ENCODE peak calls at places on chromosomes 12 and 14, in five cellular contexts. A is cardiac fibroblast, V is sigmoid colon, E is uterus, X is IMR-90. O is an unnamed sample.

GRCh38 chr12:29149691-29150382 is 759 bp downstream of the FAR2 start:
- DNase-seq in A (no peak), X (no peak), V (peak; percentile 68), E (no peak), O (no peak)

GRCh38 chr12:18749381-18749957 is 11.6 kb downstream of the CAPZA3 start:
- DNase-seq in V (no peak), X (no peak), E (no peak), A (no peak), O (no peak)

GRCh38 chr14:22084393-22085281 is 411.0 kb upstream of the OR4E1 start:
- DNase-seq in X (peak; percentile 62), E (no peak), A (peak; percentile 70), V (no peak), O (no peak)

GRCh38 chr12:100427078-100427477 is 46.6 kb upstream of the NR1H4 start:
- DNase-seq in X (peak; percentile 72), E (no peak), V (no peak), A (peak; percentile 10), O (no peak)

GRCh38 chr14:44135972-44136371 is 371.1 kb downstream of the FSCB start:
- DNase-seq in A (no peak), E (no peak), X (no peak), V (no peak), O (no peak)

GRCh38 chr14:72830786-72831583 is 62.9 kb downstream of the DPF3 start:
- DNase-seq in V (peak; percentile 87), X (no peak), E (peak; percentile 15), A (peak; percentile 20), O (no peak)

GRCh38 chr14:91257328-91258020 is 13.0 kb upstream of the GPR68 start:
- DNase-seq in A (no peak), X (no peak), V (no peak), E (no peak), O (no peak)

GRCh38 chr14:89902876-89903275 is 51.7 kb downstream of the EFCAB11 start:
- DNase-seq in V (no peak), A (no peak), E (no peak), X (no peak), O (no peak)

GRCh38 chr14:93629636-93630035 is 158.6 kb downstream of the PRIMA1 start:
- DNase-seq in E (no peak), A (no peak), V (no peak), X (no peak), O (no peak)

GRCh38 chr14:90940318-90940962 is 120.0 kb downstream of the RPS6KA5 start:
- DNase-seq in E (no peak), V (no peak), X (no peak), A (no peak), O (no peak)

GRCh38 chr12:129028824-129029223 is 175.5 kb downstream of the GLT1D1 start:
- DNase-seq in E (no peak), A (no peak), X (no peak), V (no peak), O (no peak)

GRCh38 chr12:75910452-75910722 is 121.2 kb downstream of the PHLDA1 start:
- DNase-seq in E (no peak), X (no peak), A (no peak), V (no peak), O (no peak)

GRCh38 chr14:28515571-28515970 is 251.0 kb upstream of the FOXG1 start:
- DNase-seq in X (peak; percentile 0), V (no peak), A (peak; percentile 67), E (no peak), O (no peak)

GRCh38 chr14:24241829-24242443 is 487 bp downstream of the TINF2 start:
- DNase-seq in E (peak; percentile 92), A (peak; percentile 94), V (peak; percentile 97), X (peak; percentile 89), O (peak; percentile 93)

GRCh38 chr12:119843100-119843499 is 34.0 kb downstream of the CIT start:
- DNase-seq in E (no peak), A (peak; percentile 78), V (no peak), X (peak; percentile 23), O (no peak)

GRCh38 chr12:2683283-2684025 is 111.3 kb upstream of the FKBP4 start:
- DNase-seq in V (no peak), A (no peak), E (peak; percentile 8), X (peak; percentile 30), O (no peak)

GRCh38 chr12:122046145-122046544 is 24.5 kb downstream of the BCL7A start:
- DNase-seq in V (no peak), X (no peak), A (no peak), E (no peak), O (no peak)

GRCh38 chr12:47376937-47377336 is 297.2 kb upstream of the AMIGO2 start:
- DNase-seq in X (peak; percentile 20), V (no peak), A (peak; percentile 67), E (no peak), O (no peak)

GRCh38 chr12:12108441-12109058 is 37.8 kb downstream of the BCL2L14 start:
- DNase-seq in X (no peak), E (no peak), A (no peak), V (no peak), O (no peak)

GRCh38 chr12:95624544-95624943 is 73.3 kb upstream of the USP44 start:
- DNase-seq in X (peak; percentile 31), E (no peak), V (no peak), A (peak; percentile 31), O (no peak)

GRCh38 chr14:79896009-79896408 is 315.3 kb downstream of the DIO2 start:
- DNase-seq in V (no peak), A (peak; percentile 38), X (peak; percentile 33), E (no peak), O (no peak)

GRCh38 chr14:31877333-31877798 is 199.7 kb upstream of the ARHGAP5 start:
- DNase-seq in X (peak; percentile 38), E (no peak), A (peak; percentile 51), V (no peak), O (no peak)

GRCh38 chr12:91813701-91814100 is 331.9 kb downstream of the BTG1 start:
- DNase-seq in A (no peak), V (no peak), E (no peak), X (peak; percentile 40), O (no peak)

GRCh38 chr12:82314406-82314892 is 43.7 kb downstream of the CCDC59 start:
- DNase-seq in E (no peak), X (no peak), V (no peak), A (no peak), O (no peak)

GRCh38 chr12:6943719-6944380 is at the start of the genes C12orf57 and RNU7-1:
- DNase-seq in E (peak; percentile 79), A (peak; percentile 88), X (peak; percentile 89), V (peak; percentile 92), O (no peak)

GRCh38 chr12:77256924-77257323 is 191.6 kb upstream of the E2F7 start:
- DNase-seq in X (no peak), E (no peak), V (no peak), A (peak; percentile 81), O (no peak)

GRCh38 chr12:131867891-131868675 is 26.3 kb upstream of the ULK1 start:
- DNase-seq in X (no peak), A (no peak), E (no peak), V (no peak), O (no peak)

GRCh38 chr12:102302553-102302952 is 104.9 kb upstream of the PMCH start:
- DNase-seq in X (no peak), V (no peak), E (no peak), A (no peak), O (no peak)

GRCh38 chr14:22472935-22473854 is 115.8 kb downstream of the DAD1 start:
- DNase-seq in V (no peak), E (no peak), X (peak; percentile 25), A (peak; percentile 71), O (no peak)

GRCh38 chr14:100554082-100554677 is 33.0 kb downstream of the BEGAIN start:
- DNase-seq in A (peak; percentile 39), V (no peak), E (peak; percentile 72), X (no peak), O (no peak)
- TF ChIP-seq CTCF in A (no peak), V (no peak), E (no peak), X (no peak), O (no peak)

DNA sequence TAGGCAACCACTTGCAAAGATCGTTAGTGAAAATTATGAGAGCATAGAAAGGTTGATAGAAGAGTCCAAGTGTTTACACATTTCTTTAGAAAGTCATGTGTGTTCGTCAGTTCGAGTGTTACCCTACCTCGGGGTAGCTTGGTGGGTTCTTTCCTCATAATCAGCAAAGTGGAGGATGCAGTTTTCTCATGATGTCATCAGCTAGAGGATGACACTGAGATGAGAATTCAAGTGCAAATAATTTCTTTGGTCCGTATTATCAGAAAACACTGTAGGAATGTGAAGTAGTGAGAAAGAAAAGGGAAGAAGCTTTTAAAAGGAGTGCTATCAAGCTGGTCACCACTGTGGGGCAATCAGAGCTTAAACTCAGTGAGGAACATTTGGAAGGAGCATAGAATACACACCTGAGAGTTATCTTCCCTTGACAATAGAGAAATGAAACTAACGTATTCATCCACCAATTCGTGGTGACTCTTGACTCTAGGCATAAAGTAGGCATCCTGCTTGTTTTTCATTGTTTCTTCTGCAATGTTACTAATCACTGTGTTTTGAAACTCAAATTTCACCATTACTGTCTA is 1340.9 kb upstream of the TMEM132C start:
- DNase-seq in E (no peak), A (no peak), X (no peak), V (no peak), O (no peak)
- TF ChIP-seq CTCF in E (no peak), A (no peak), X (no peak), V (no peak), O (no peak)

DNA sequence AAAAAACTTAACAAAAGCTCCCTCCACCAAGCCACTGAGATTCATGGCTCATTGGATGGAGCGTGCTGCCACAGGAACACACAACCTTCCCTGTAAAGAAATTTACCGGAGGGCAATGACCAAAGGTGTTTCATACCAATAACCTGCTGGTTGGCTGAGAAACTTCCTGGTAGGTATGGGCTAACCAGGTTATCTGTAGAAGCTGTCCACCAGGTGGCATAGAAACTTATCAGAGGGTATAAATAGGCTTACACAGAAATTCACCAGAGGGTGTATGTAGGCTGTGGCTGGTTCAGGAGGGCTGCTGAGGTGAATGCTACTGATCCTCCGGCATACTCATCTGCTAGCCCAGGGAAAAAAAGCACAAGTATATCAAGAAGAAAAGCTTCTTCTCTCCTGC is 27.1 kb upstream of the MTERF2 start:
- DNase-seq in A (no peak), E (no peak), V (no peak), X (no peak), O (no peak)
- TF ChIP-seq CTCF in A (no peak), E (no peak), V (no peak), X (no peak), O (no peak)

GRCh38 chr12:43282106-43282505 is 269.9 kb downstream of the ADAMTS20 start:
- DNase-seq in A (peak; percentile 74), E (no peak), V (no peak), X (peak; percentile 65), O (no peak)
- TF ChIP-seq CTCF in A (no peak), E (peak; percentile 34), V (no peak), X (peak; percentile 69), O (peak; percentile 73)

GRCh38 chr12:65511134-65511912 is 232.8 kb downstream of the MSRB3 start:
- DNase-seq in E (peak; percentile 36), V (peak; percentile 72), A (no peak), X (no peak), O (no peak)
- TF ChIP-seq CTCF in E (no peak), V (no peak), A (no peak), X (no peak), O (peak; percentile 52)